ENCODE peak calls at places on chromosome 4, in nine cellular contexts. L is cardiac fibroblast, S is fibroblast of villous mesenchyme, D is hepatocyte, C is neural progenitor cell, Z is A549, I is fibroblast of lung, A is gastrocnemius medialis, X is OCI-LY7. E is an unnamed sample.

GRCh38 chr4:2365054-2365912 is 53.2 kb downstream of the ZFYVE28 start:
- DNase-seq in Z (no peak), D (no peak), S (no peak), I (no peak), L (no peak), C (no peak), X (no peak), A (no peak), E (no peak)

GRCh38 chr4:28373601-28374000 is 1513.0 kb downstream of the STIM2 start:
- DNase-seq in L (peak), I (peak), A (no peak), D (no peak), Z (no peak), C (no peak), S (no peak), X (no peak), E (no peak)

GRCh38 chr4:978957-979701 is 5.8 kb upstream of the DGKQ start:
- DNase-seq in S (peak), Z (no peak), A (no peak), L (peak), D (no peak), C (no peak), X (no peak), I (no peak), E (no peak)

GRCh38 chr4:35710343-35710742 is 534.0 kb downstream of the ARAP2 start:
- DNase-seq in I (no peak), X (no peak), S (no peak), C (no peak), D (no peak), Z (no peak), L (no peak), A (no peak), E (no peak)

GRCh38 chr4:70831293-70831692 is 8.4 kb downstream of the GRSF1 start:
- DNase-seq in D (no peak), C (no peak), I (no peak), A (no peak), S (no peak), X (no peak), L (no peak), Z (no peak), E (no peak)

GRCh38 chr4:2049381-2049780 is 9.7 kb upstream of the NAT8L start:
- DNase-seq in C (no peak), A (no peak), D (no peak), S (no peak), L (no peak), Z (no peak), I (no peak), X (no peak), E (no peak)

GRCh38 chr4:127782025-127782274 is 172 bp upstream of the HSPA4L start:
- DNase-seq in X (no peak), Z (peak), D (peak), S (peak), A (peak), L (peak), C (peak), I (peak), E (peak)

GRCh38 chr4:17166954-17167353 is 268.5 kb upstream of the LDB2 start:
- DNase-seq in Z (no peak), C (no peak), A (no peak), D (no peak), L (no peak), X (no peak), S (no peak), I (peak), E (no peak)

GRCh38 chr4:142043509-142043908 is 407.1 kb downstream of the IL15 start:
- DNase-seq in I (peak), L (peak), D (no peak), X (no peak), S (peak), C (no peak), A (no peak), Z (no peak), E (peak)

GRCh38 chr4:152672403-152673092 is 7.2 kb downstream of the TMEM154 start:
- DNase-seq in D (no peak), A (no peak), L (no peak), X (no peak), Z (no peak), C (no peak), S (no peak), I (no peak), E (no peak)

GRCh38 chr4:14627038-14627437 is 375.2 kb upstream of the CPEB2 start:
- DNase-seq in L (no peak), C (no peak), A (no peak), Z (no peak), X (no peak), I (no peak), D (no peak), S (no peak), E (no peak)

GRCh38 chr4:74038161-74039064 is at the start of gene CXCL3:
- DNase-seq in X (no peak), S (peak), C (peak), I (peak), Z (peak), A (peak), L (peak), D (peak), E (no peak)

GRCh38 chr4:11119474-11119873 is 309.2 kb downstream of the HS3ST1 start:
- DNase-seq in D (no peak), C (no peak), A (no peak), L (no peak), X (no peak), I (no peak), S (no peak), Z (no peak), E (no peak)

GRCh38 chr4:21469438-21470032 is 479.0 kb downstream of the KCNIP4 start:
- DNase-seq in X (peak), S (peak), C (peak), Z (peak), L (peak), A (no peak), I (peak), D (peak), E (peak)

GRCh38 chr4:82694106-82694505 is 104.5 kb downstream of the SCD5 start:
- DNase-seq in C (no peak), S (no peak), I (no peak), L (no peak), A (no peak), D (no peak), X (no peak), Z (no peak), E (no peak)

DNA sequence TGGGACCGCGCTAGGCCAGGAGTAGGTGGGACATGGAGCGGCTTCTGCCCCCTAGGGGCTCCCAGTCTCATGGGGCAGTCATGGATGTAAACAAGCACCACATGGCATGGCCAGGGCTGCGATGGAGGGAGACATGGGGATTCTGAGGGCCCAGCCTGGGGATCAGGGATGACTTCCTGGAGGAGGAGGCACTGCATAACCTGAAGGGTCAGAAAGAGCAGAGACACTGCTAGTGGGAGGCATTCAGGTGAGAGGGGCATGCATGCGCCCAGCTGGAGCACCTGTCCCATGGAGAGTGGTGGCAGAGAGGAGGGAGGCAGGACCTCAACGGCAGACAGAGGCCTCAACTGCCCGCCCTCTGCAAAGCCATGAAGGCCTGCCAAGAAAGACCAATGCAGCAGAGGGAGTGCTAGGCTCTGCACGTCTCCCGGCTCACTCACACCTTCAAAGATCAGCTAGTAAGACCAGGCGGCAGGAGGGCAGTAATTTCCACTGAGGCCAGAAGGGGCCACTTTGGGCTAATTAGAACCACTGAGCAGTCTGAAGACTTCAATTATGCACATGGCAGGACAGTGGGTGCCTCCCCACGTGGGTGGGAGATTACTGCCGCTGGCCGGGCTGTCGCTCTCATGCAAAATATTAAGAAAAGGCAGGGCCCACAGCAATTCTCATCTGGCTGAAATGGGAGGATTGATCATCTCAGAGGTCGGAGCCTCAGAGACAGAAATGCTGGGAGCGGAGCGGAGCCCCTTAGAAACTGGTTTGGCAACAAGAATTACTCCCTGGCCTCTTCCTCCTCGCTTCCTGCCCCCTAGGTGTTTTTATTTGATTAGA is 69.6 kb downstream of the PPP2R2C start:
- DNase-seq in S (no peak), X (no peak), L (no peak), Z (no peak), D (no peak), C (peak), A (no peak), I (no peak), E (no peak)
- TF ChIP-seq CTCF in S (no peak), X (no peak), L (no peak), Z (no peak), D (no peak), C (peak), A (no peak), I (no peak), E (no peak)

GRCh38 chr4:173522874-173523395 is 7.1 kb downstream of the HAND2 start:
- DNase-seq in C (no peak), Z (no peak), L (no peak), X (no peak), A (no peak), S (peak), I (no peak), D (no peak), E (no peak)
- H3K4me3 ChIP-seq in C (peak), Z (no peak), L (peak), X (no peak), A (peak), S (peak), I (peak), D (no peak), E (peak)

DNA sequence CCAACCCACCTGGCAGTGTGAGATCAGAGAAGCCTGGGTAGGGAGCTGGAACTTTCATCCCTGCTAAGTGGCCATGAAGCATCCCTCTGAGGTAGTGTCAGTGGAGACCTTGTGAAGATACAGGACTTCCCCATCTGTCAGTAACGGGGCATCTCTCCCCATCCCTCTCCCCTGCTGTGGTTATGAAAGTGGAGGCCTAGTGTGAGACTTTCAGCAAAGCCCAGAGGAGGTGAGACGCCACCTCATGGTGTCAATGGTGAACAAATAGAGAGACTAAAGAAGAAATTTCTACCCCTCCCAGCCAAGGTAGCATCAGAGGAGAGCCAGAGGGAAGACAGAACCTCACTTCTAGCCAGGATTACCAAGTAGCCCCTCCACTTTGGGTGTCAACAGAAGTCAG is 150.2 kb downstream of the VEGFC start:
- DNase-seq in C (no peak), D (no peak), S (no peak), L (no peak), A (no peak), X (no peak), I (no peak), Z (no peak), E (no peak)
- TF ChIP-seq CTCF in C (no peak), D (no peak), S (no peak), L (no peak), A (no peak), X (no peak), I (no peak), Z (no peak), E (no peak)

DNA sequence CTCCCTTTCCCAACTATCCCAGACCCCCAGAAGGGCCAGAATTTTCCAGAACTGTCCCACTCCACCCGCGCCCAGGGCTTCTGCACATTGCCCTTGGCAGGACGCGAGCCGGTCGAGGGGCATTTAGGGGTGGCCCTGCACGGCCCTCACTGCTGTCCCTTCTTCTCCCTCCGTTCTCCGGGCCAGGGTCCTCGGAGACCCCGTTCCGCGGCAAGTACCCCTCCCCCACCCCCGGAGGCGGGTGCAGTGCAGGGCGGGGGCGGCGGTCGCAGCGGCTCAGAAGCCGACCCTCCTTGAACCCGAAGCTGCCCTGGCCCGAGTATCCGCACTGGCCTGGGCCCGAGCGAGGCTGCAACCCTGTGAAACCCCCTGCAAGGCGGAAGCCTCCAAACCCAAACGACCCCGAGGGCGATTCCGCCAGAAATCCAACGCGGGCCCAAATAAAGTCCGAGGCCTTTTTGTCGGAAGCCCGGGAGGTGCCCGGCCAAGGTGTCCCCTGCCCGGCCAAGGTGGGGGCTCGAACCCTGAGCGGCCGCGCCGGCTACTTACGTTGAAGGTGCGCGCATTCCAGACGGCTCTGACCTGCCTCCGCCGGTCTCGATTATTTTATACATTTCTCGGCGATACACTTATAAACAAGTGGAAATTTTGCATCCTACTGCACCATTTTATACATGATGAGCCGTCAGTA is 53.2 kb upstream of the TMEM33 start:
- DNase-seq in A (no peak), L (no peak), C (peak), I (no peak), D (no peak), Z (no peak), X (no peak), S (no peak), E (no peak)
- H3K4me3 ChIP-seq in A (peak), L (no peak), C (peak), I (no peak), D (peak), Z (peak), X (no peak), S (no peak), E (peak)

GRCh38 chr4:88286897-88287296 is 2.5 kb upstream of the PPM1K start:
- DNase-seq in X (no peak), L (no peak), C (no peak), D (no peak), S (peak), I (peak), Z (no peak), A (no peak), E (no peak)

GRCh38 chr4:88283661-88284377 is 542 bp downstream of the PPM1K start:
- DNase-seq in Z (peak), C (peak), D (peak), A (peak), S (peak), L (no peak), X (peak), I (peak), E (no peak)

GRCh38 chr4:88280228-88280795 is 4.0 kb downstream of the PPM1K start:
- DNase-seq in X (peak), A (no peak), S (no peak), L (no peak), C (no peak), I (no peak), D (no peak), Z (no peak), E (no peak)

GRCh38 chr4:88285235-88285505 is 809 bp upstream of the PPM1K start:
- DNase-seq in A (no peak), D (no peak), I (no peak), S (no peak), Z (no peak), L (no peak), C (no peak), X (no peak), E (no peak)

DNA sequence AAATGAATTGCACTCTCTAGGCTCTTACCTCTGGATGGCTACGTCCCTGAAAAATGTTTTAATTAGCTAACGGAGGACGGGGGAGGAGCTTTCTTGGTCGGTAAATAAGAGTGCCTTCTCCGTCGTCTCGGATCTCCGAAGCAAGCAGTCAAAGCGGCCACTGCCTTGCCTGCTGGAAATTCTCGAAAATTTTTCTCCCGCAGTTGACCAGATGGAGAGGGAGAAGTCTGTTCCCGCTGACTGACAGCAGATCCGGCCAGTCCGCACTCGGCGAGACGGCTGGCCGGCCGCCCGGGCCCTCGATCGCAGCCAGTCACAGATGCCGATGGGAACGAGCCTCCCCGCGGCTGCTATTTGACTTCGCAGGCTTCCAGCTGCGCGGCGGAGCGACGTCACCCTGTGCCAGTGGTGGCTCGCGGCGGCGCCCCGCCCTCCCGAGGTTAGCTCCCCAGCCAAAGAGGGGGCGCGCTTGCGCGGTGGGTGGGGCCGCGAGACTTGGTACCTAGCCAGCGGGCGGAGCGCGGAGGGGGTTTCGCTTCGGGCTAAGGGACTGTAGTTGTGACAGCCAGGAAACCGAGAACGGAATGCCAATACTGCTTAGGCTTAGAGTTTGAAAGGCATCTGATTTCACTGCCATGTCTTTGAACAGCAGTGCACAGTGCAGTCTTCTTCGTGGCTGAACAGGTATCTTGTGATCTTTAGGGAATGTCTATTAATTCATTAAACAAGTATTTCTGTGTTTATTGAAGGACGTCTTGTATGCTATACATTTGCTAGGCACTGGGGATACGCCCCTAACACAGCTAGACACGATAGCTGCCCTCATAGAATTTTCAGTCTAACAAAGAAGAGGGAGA is at the start of gene PPM1K:
- DNase-seq in L (peak), A (peak), C (peak), Z (peak), X (peak), D (peak), S (peak), I (peak), E (peak)
- TF ChIP-seq CTCF in L (no peak), A (no peak), C (peak), Z (no peak), X (no peak), D (no peak), S (peak), I (peak), E (no peak)

GRCh38 chr4:7806080-7806630 is 133.5 kb downstream of the AFAP1 start:
- DNase-seq in X (no peak), L (peak), D (no peak), A (peak), C (peak), S (peak), I (peak), Z (peak), E (no peak)
- H3K4me3 ChIP-seq in X (no peak), L (no peak), D (no peak), A (no peak), C (no peak), S (no peak), I (no peak), Z (peak), E (no peak)